ENCODE peak calls at places on chromosomes 1 and 21, in four cellular contexts. One of them, this sample, is unnamed.

GRCh38 chr1:62687421-62687902 is 724 bp downstream of the DOCK7 start:
- DNase-seq in GM12865: peak
- DNase-seq in BE2C: no peak
- DNase-seq in sigmoid colon: peak
- DNase-seq in this sample: no peak

GRCh38 chr21:45695086-45695485 is 51.6 kb downstream of the PCBP3 start:
- DNase-seq in BE2C: peak
- DNase-seq in sigmoid colon: no peak
- DNase-seq in GM12865: no peak
- DNase-seq in this sample: no peak

GRCh38 chr1:179816196-179816960 is 61.2 kb downstream of the TOR1AIP2 start:
- DNase-seq in BE2C: no peak
- DNase-seq in sigmoid colon: peak
- DNase-seq in GM12865: no peak
- DNase-seq in this sample: no peak

GRCh38 chr21:26843912-26844257 is 1.3 kb downstream of the ADAMTS1 start:
- DNase-seq in BE2C: no peak
- DNase-seq in sigmoid colon: no peak
- DNase-seq in GM12865: no peak
- DNase-seq in this sample: no peak

GRCh38 chr1:48019714-48020315 is 22.6 kb upstream of the TRABD2B start:
- DNase-seq in GM12865: no peak
- DNase-seq in sigmoid colon: peak
- DNase-seq in BE2C: no peak
- DNase-seq in this sample: no peak

GRCh38 chr1:155320661-155321576 is at the start of gene RUSC1:
- DNase-seq in GM12865: peak
- DNase-seq in sigmoid colon: peak
- DNase-seq in BE2C: peak
- DNase-seq in this sample: peak

GRCh38 chr1:110390096-110390495 is 730 bp downstream of the SLC16A4 start:
- DNase-seq in sigmoid colon: peak
- DNase-seq in GM12865: no peak
- DNase-seq in BE2C: no peak
- DNase-seq in this sample: no peak

GRCh38 chr1:162383516-162383915 is 2.0 kb downstream of the C1orf226 start:
- DNase-seq in BE2C: no peak
- DNase-seq in sigmoid colon: peak
- DNase-seq in GM12865: no peak
- DNase-seq in this sample: no peak

GRCh38 chr21:42574234-42575027 is 60.8 kb downstream of the SLC37A1 start:
- DNase-seq in sigmoid colon: peak
- DNase-seq in BE2C: peak
- DNase-seq in GM12865: no peak
- DNase-seq in this sample: no peak

GRCh38 chr1:59814901-59815825 is at the start of gene HOOK1:
- DNase-seq in BE2C: no peak
- DNase-seq in sigmoid colon: no peak
- DNase-seq in GM12865: no peak
- DNase-seq in this sample: no peak

GRCh38 chr1:98940680-98941079 is 64.0 kb downstream of the PLPPR5 start:
- DNase-seq in BE2C: peak
- DNase-seq in sigmoid colon: no peak
- DNase-seq in GM12865: no peak
- DNase-seq in this sample: no peak

GRCh38 chr1:88698764-88699163 is 14.7 kb downstream of the PKN2 start:
- DNase-seq in GM12865: no peak
- DNase-seq in sigmoid colon: no peak
- DNase-seq in BE2C: no peak
- DNase-seq in this sample: no peak

GRCh38 chr1:45473302-45473701 is 17.7 kb downstream of the TESK2 start:
- DNase-seq in sigmoid colon: no peak
- DNase-seq in BE2C: no peak
- DNase-seq in GM12865: peak
- DNase-seq in this sample: no peak

GRCh38 chr21:39020751-39021474 is 162.3 kb downstream of the PSMG1 start:
- DNase-seq in sigmoid colon: peak
- DNase-seq in BE2C: no peak
- DNase-seq in GM12865: no peak
- DNase-seq in this sample: no peak

GRCh38 chr1:225476100-225476511 is 48.3 kb upstream of the LBR start:
- DNase-seq in GM12865: no peak
- DNase-seq in sigmoid colon: peak
- DNase-seq in BE2C: no peak
- DNase-seq in this sample: no peak

GRCh38 chr1:234871039-234871709 is 257.5 kb downstream of the TOMM20 start:
- DNase-seq in BE2C: no peak
- DNase-seq in sigmoid colon: no peak
- DNase-seq in GM12865: no peak
- DNase-seq in this sample: no peak

GRCh38 chr21:35974801-35975200 is 85.5 kb downstream of the SETD4 start:
- DNase-seq in BE2C: no peak
- DNase-seq in sigmoid colon: no peak
- DNase-seq in GM12865: no peak
- DNase-seq in this sample: no peak

GRCh38 chr1:160755864-160756616 is 17.0 kb downstream of the SLAMF7 start:
- DNase-seq in BE2C: no peak
- DNase-seq in sigmoid colon: no peak
- DNase-seq in GM12865: peak
- DNase-seq in this sample: no peak

GRCh38 chr1:152005360-152005912 is 11.8 kb upstream of the S100A10 start:
- DNase-seq in BE2C: no peak
- DNase-seq in GM12865: no peak
- DNase-seq in sigmoid colon: no peak
- DNase-seq in this sample: no peak

GRCh38 chr1:97826820-97827219 is 94.0 kb downstream of the DPYD start:
- DNase-seq in BE2C: no peak
- DNase-seq in sigmoid colon: no peak
- DNase-seq in GM12865: no peak
- DNase-seq in this sample: no peak

GRCh38 chr1:153509729-153510354 is 25.9 kb downstream of the S100A6 start:
- DNase-seq in sigmoid colon: no peak
- DNase-seq in GM12865: peak
- DNase-seq in BE2C: peak
- DNase-seq in this sample: peak

GRCh38 chr1:59565611-59566410 is 248.9 kb upstream of the HOOK1 start:
- DNase-seq in sigmoid colon: no peak
- DNase-seq in BE2C: no peak
- DNase-seq in GM12865: no peak
- DNase-seq in this sample: no peak

GRCh38 chr1:105664495-105664894 is 1392.0 kb upstream of the PRMT6 start:
- DNase-seq in BE2C: no peak
- DNase-seq in sigmoid colon: no peak
- DNase-seq in GM12865: no peak
- DNase-seq in this sample: no peak

GRCh38 chr1:20366766-20367602 is 76.3 kb downstream of the VWA5B1 start:
- DNase-seq in sigmoid colon: no peak
- DNase-seq in BE2C: peak
- DNase-seq in GM12865: no peak
- DNase-seq in this sample: no peak
- TF ChIP-seq CTCF in sigmoid colon: peak
- TF ChIP-seq CTCF in BE2C: peak
- TF ChIP-seq CTCF in GM12865: peak
- TF ChIP-seq CTCF in this sample: no peak

GRCh38 chr1:15701784-15702183 is 17.7 kb downstream of the PLEKHM2 start:
- DNase-seq in sigmoid colon: no peak
- DNase-seq in GM12865: no peak
- DNase-seq in BE2C: no peak
- DNase-seq in this sample: no peak

GRCh38 chr1:15705184-15705566 is 21.1 kb downstream of the PLEKHM2 start:
- DNase-seq in BE2C: no peak
- DNase-seq in GM12865: no peak
- DNase-seq in sigmoid colon: no peak
- DNase-seq in this sample: no peak

GRCh38 chr1:15704526-15705183 is 20.5 kb downstream of the PLEKHM2 start:
- DNase-seq in sigmoid colon: no peak
- DNase-seq in GM12865: no peak
- DNase-seq in BE2C: no peak
- DNase-seq in this sample: no peak

GRCh38 chr1:15703562-15703961 is 19.4 kb downstream of the PLEKHM2 start:
- DNase-seq in sigmoid colon: peak
- DNase-seq in BE2C: no peak
- DNase-seq in GM12865: no peak
- DNase-seq in this sample: no peak

DNA sequence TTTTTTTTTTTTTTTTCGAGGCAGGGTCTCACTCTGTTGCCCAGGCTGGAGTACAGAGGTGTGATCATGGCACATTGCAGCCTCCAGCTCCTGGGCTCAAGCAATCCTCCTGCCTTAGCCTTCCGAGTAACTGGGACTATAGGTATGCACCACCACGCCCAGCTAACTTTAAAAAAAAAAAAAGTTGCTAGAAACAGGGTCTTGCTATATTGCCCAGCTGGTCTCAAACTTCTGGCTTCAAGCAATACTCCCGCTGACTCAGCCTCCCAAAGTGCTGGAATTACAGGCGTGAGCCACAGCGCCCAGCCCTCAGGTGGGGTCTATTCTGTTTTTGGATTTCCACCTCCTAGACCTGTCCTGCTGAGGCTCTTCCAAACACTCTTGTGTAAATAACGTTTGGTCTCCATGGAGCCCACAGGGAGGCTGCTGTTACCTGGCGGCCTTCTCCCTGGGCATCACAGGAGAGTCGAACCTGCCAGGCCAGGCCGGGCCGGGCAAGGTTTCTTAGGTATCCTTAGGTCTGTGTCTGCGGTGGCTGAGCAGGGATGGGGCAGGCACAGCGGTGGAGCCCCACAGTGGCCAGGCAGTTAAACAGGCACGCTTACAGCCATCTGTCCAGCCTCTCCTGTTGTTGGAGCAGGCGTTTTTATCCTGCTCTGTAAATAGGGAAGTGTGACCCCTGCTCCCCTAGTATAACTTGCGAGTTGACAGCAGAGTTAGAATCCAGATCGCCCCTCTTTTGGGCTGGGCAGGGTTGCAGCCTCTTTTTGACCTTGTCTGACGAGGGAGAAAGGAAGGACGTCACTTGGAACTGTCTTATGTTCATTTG is 18.8 kb downstream of the PLEKHM2 start:
- DNase-seq in BE2C: no peak
- DNase-seq in GM12865: no peak
- DNase-seq in sigmoid colon: no peak
- DNase-seq in this sample: no peak
- TF ChIP-seq CTCF in BE2C: peak
- TF ChIP-seq CTCF in GM12865: no peak
- TF ChIP-seq CTCF in sigmoid colon: no peak
- TF ChIP-seq CTCF in this sample: no peak

DNA sequence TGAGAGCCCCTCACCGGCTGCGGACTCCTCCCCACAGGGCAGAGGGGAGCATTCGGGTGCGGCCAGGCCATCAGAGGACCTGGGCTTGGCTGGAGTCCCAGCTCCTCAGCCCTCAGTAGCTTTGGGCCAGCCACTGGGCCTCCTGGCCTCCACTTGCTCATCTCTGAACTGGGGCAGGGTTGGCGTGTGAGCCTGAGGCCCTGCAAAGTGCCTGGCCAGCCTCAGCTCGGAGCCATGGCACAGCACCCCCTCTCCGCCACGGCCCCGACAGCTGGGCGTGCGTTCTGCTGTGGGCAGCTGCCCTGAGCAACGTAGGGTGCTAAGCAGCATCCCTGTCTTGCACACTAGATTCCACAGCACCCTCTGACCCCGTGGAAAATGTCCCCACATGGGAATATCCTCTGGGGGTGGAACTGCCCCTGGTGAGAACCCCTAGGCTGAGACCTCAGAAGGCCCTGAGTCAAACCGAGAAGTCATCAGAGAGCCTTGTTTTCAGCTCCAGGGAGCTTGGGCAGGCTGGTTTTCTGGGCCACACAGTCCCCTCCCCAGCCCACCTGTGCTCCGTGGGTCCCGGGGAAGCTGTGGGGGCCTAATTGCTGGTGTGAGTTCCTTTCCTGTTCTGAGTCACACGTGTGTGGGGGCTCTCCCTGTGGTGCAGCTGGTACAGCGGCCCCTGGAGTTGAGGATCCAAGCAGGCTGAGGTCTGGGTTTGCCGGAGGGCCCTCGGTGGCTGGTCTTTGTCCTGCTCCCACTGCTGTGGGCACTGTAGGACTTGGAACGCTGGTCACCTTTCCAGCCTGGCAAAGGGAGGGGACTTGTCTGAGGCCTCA is 24.5 kb downstream of the TP73 start:
- DNase-seq in BE2C: no peak
- DNase-seq in sigmoid colon: no peak
- DNase-seq in GM12865: peak
- DNase-seq in this sample: peak
- TF ChIP-seq CTCF in BE2C: no peak
- TF ChIP-seq CTCF in sigmoid colon: no peak
- TF ChIP-seq CTCF in GM12865: peak
- TF ChIP-seq CTCF in this sample: no peak

DNA sequence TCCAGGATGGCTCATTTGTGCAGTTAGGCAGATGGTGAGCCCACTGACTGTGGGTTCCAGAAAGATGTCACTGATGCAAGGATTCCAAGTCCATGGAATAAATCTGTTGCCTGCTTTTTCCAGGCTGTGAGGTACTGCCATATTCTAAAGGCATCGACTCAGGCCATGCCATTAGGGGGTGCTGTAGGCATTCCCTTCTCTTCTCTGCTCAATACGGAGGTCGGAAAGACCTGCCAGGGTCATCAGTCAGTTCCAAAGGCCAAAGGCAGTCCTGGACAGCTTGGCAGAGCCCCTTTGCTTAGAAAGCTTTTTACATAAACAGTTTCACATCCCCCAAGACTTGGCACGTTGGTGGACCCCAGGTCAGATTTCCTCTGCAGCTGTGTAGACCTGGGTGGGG is 31.7 kb upstream of the TMEM125 start:
- DNase-seq in sigmoid colon: no peak
- DNase-seq in GM12865: peak
- DNase-seq in BE2C: peak
- DNase-seq in this sample: no peak
- TF ChIP-seq CTCF in sigmoid colon: peak
- TF ChIP-seq CTCF in GM12865: peak
- TF ChIP-seq CTCF in BE2C: peak
- TF ChIP-seq CTCF in this sample: no peak

GRCh38 chr1:91500756-91501526 is at the start of gene CDC7:
- DNase-seq in GM12865: peak
- DNase-seq in BE2C: peak
- DNase-seq in sigmoid colon: peak
- DNase-seq in this sample: peak
- TF ChIP-seq CTCF in GM12865: peak
- TF ChIP-seq CTCF in BE2C: peak
- TF ChIP-seq CTCF in sigmoid colon: no peak
- TF ChIP-seq CTCF in this sample: no peak

DNA sequence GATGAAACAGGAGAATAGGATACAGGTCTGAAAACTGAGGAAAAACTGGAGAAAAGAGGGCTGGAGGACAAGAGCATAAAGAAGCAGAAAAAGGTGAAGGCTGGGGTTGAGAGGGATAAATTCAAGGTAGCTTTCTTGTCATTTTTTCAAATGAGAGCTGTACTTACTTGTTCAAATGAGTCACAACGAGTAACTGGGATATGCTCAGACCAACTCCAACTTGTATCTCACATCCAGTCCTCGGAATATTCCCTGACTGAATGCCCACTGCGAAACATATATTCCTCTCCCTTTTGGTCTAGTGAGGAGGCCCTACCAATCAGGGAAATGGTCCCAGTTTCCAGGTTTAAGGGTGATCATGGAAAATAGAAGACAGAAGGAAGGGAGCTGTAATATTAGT is 343.4 kb downstream of the HHIPL2 start:
- DNase-seq in GM12865: no peak
- DNase-seq in sigmoid colon: no peak
- DNase-seq in BE2C: no peak
- DNase-seq in this sample: no peak
- TF ChIP-seq CTCF in GM12865: no peak
- TF ChIP-seq CTCF in sigmoid colon: no peak
- TF ChIP-seq CTCF in BE2C: no peak
- TF ChIP-seq CTCF in this sample: no peak

GRCh38 chr1:36771678-36772284 is 262.5 kb downstream of the GRIK3 start:
- DNase-seq in BE2C: no peak
- DNase-seq in GM12865: no peak
- DNase-seq in sigmoid colon: peak
- DNase-seq in this sample: no peak
- TF ChIP-seq CTCF in BE2C: no peak
- TF ChIP-seq CTCF in GM12865: no peak
- TF ChIP-seq CTCF in sigmoid colon: no peak
- TF ChIP-seq CTCF in this sample: no peak

This sample was measured in activated B cell treated with CpG ODN at 0.5 μM for 24 hours.